ENCODE peak calls at places on chromosomes 12 and 14, in four cellular contexts. A is astrocyte of the spinal cord, N is cardiac muscle cell, P is body of pancreas. E is an unnamed sample.

GRCh38 chr14:53902307-53902706 is 54.3 kb downstream of the BMP4 start:
- DNase-seq in N (no peak), P (no peak), A (no peak), E (no peak)

GRCh38 chr12:56163533-56164344 is 5.6 kb downstream of the MYL6 start:
- DNase-seq in N (peak; percentile 42), P (no peak), A (no peak), E (no peak)

GRCh38 chr14:87712386-87713113 is 280.4 kb downstream of the GALC start:
- DNase-seq in A (no peak), N (no peak), P (no peak), E (no peak)

GRCh38 chr12:121467638-121468403 is 67.9 kb downstream of the RNF34 start:
- DNase-seq in P (peak; percentile 50), A (peak; percentile 19), N (peak; percentile 67), E (peak; percentile 31)

GRCh38 chr12:96516472-96517417 is 27.4 kb downstream of the CFAP54 start:
- DNase-seq in N (peak; percentile 84), A (peak; percentile 87), P (peak; percentile 61), E (peak; percentile 90)

GRCh38 chr12:9344540-9344939 is 136.3 kb upstream of the PZP start:
- DNase-seq in A (no peak), P (no peak), N (no peak), E (peak; percentile 17)

GRCh38 chr14:85447883-85448282 is 82.1 kb upstream of the FLRT2 start:
- DNase-seq in A (no peak), P (no peak), N (no peak), E (no peak)

GRCh38 chr12:2960432-2960956 is 1.3 kb downstream of the TEAD4 start:
- DNase-seq in N (no peak), A (peak; percentile 35), P (no peak), E (peak; percentile 26)

GRCh38 chr14:24634158-24634557 is at the start of gene GZMB:
- DNase-seq in P (no peak), A (no peak), N (no peak), E (no peak)

GRCh38 chr12:10190558-10191388 is 11.9 kb downstream of the TMEM52B start:
- DNase-seq in A (peak; percentile 60), P (peak; percentile 58), N (peak; percentile 56), E (peak; percentile 85)

GRCh38 chr12:115296613-115297012 is 612.6 kb upstream of the TBX3 start:
- DNase-seq in P (no peak), N (no peak), A (no peak), E (no peak)

GRCh38 chr12:127083028-127083949 is 1183.7 kb upstream of the TMEM132C start:
- DNase-seq in P (peak; percentile 13), A (peak; percentile 88), N (peak; percentile 63), E (peak; percentile 87)

GRCh38 chr12:47700263-47700662 is 5.6 kb downstream of the RPAP3 start:
- DNase-seq in P (no peak), A (no peak), N (no peak), E (no peak)

GRCh38 chr14:101857226-101857625 is 95.7 kb downstream of the PPP2R5C start:
- DNase-seq in P (no peak), N (no peak), A (no peak), E (no peak)

GRCh38 chr12:2129076-2129475 is 76.3 kb downstream of the CACNA1C start:
- DNase-seq in A (peak; percentile 39), P (no peak), N (no peak), E (no peak)

GRCh38 chr12:64083285-64084210 is 138.5 kb downstream of the KICS2 start:
- DNase-seq in N (no peak), A (peak; percentile 91), P (peak; percentile 95), E (peak; percentile 96)

GRCh38 chr12:51887476-51888315 is at the start of gene ANKRD33:
- DNase-seq in P (peak; percentile 46), N (peak; percentile 52), A (no peak), E (peak; percentile 45)

GRCh38 chr12:19707948-19708409 is 268.7 kb downstream of the AEBP2 start:
- DNase-seq in P (no peak), N (no peak), A (peak; percentile 38), E (peak; percentile 21)

GRCh38 chr14:76376001-76376404 is at the start of gene ESRRB:
- DNase-seq in P (peak; percentile 22), A (no peak), N (peak; percentile 61), E (peak; percentile 39)

GRCh38 chr12:50222275-50222783 is 55.2 kb upstream of the CERS5 start:
- DNase-seq in N (peak; percentile 67), A (peak; percentile 91), P (peak; percentile 24), E (peak; percentile 96)
- TF ChIP-seq CTCF in N (peak; percentile 55), A (peak; percentile 50), P (no peak), E (peak; percentile 69)

DNA sequence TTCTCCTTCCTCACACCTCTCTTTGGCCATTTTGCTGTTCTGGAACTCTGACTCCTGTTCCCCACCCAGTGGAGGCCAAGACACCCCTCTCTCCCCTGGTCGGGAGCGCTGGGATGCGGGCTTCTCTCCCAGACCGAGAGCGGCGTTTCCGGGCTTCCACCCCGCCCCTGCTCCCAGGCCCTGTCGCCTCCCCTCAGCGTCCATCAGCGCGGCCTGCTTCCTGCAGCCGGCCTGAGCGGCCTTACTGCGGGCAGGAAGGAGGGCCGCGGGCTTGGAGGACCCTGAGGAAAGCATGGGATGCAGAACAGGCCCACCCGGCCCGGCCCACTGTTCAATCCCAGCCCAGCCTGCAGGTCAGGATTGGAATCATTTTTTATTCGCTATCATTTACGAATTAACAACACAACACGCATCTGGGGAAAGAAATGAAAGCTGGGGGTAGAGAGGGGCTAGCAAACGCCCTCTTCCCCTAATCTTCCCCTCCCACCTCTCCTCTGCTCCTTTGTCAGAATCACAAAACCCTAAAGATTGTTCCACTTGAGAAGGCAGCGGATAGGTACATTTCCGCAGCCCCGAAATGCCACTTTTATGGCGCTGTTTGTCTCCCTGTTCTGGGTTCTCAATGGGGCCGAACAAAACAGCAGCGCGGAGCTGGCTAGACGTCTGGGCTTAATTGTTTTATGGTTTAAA is 3.8 kb upstream of the HOXC8 start:
- DNase-seq in P (no peak), N (no peak), A (no peak), E (no peak)
- H3K4me3 ChIP-seq in P (no peak overlapping the region), N (no peak overlapping the region), A (peak overlapping the region; percentile 12), E (no peak overlapping the region)

GRCh38 chr12:22628228-22628627 is 3.3 kb downstream of the ETNK1 start:
- DNase-seq in P (no peak), A (no peak), N (no peak), E (no peak)

GRCh38 chr12:22627351-22627750 is 2.4 kb downstream of the ETNK1 start:
- DNase-seq in N (no peak), P (no peak), A (peak; percentile 5), E (no peak)

GRCh38 chr12:22635812-22636211 is 10.8 kb downstream of the ETNK1 start:
- DNase-seq in N (no peak), P (no peak), A (no peak), E (peak; percentile 51)

GRCh38 chr12:22634883-22635282 is 9.9 kb downstream of the ETNK1 start:
- DNase-seq in N (no peak), P (no peak), A (no peak), E (no peak)

DNA sequence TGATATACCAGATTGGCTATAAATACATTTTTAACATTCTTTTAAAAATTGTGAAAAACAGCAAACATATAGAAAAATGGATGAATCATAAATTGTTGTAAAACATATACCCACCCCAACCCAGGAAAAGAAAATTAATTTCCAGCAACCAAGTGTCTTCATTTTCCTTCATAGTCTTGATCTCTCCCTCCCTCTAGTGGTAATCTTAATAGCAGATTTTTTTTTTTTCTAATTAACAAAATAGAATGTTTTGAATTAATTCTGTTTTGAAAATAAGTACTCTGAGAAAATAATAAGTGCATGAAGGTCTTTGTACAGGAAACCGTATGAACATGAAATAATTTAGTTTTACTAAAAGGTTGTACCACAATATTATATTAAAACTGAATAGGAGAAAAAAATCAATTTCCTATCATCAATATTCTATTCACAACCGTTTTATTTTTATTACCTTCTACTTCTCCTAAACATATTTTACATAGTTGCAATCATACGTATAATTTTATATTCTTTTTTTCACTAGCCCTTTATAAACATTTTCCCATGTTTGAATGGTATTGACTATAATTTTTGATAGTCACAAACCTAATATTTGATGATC is 7.0 kb downstream of the ETNK1 start:
- DNase-seq in A (peak; percentile 22), P (no peak), N (peak; percentile 10), E (peak; percentile 52)
- TF ChIP-seq CTCF in A (peak; percentile 50), P (peak; percentile 59), N (peak; percentile 62), E (peak; percentile 51)

DNA sequence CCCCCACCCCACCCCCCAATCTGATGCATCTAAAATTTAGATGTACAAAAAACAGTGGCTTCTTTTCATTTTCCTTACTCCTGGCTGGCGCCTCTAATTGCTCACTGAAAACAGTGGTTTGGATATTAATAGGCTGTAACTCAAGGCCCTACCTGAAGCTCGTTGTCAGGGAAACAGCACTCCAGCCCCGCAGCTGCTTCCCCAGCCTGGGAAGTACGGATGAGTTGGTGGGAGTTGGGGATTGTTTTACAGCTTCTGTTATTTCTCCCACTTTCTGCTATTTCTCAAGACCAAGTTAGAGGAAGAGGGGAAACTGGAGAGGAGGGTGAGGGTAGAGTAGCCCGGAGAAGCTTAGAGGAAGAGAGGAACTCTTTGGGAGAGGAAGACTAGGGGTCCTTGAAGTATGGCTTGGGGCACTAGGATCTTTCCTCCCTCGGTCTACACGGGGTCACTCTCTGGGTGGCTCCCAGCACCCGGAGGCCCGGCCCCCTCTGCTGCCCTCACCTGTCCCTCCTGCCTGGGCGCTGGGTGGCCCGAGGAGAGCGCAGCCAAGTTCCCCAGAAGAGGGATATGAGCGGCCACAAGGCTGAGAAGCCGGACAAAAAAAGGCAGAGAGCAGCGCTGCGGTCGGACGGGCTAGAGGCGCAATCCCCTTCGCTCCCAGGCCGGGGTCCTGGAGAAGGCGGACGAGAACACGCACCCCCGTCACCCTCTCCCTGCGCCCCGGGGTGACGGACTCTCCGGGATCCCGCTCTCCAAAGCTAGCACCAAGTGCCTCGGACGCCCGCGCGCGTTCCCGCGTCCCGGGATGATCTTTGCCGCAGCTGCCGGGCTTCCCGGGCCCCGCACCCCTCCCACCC is 702 bp downstream of the SPTB start:
- DNase-seq in A (no peak), N (peak; percentile 43), P (peak; percentile 15), E (no peak)
- H3K4me3 ChIP-seq in A (no peak overlapping the region), N (peak overlapping the region; percentile 73), P (peak overlapping the region; percentile 26), E (no peak overlapping the region)

GRCh38 chr12:83823386-83824045 is 1089.1 kb downstream of the SLC6A15 start:
- DNase-seq in A (peak; percentile 10), P (peak; percentile 28), N (peak; percentile 61), E (peak; percentile 45)
- TF ChIP-seq CTCF in A (peak; percentile 28), P (peak; percentile 39), N (peak; percentile 40), E (peak; percentile 61)

DNA sequence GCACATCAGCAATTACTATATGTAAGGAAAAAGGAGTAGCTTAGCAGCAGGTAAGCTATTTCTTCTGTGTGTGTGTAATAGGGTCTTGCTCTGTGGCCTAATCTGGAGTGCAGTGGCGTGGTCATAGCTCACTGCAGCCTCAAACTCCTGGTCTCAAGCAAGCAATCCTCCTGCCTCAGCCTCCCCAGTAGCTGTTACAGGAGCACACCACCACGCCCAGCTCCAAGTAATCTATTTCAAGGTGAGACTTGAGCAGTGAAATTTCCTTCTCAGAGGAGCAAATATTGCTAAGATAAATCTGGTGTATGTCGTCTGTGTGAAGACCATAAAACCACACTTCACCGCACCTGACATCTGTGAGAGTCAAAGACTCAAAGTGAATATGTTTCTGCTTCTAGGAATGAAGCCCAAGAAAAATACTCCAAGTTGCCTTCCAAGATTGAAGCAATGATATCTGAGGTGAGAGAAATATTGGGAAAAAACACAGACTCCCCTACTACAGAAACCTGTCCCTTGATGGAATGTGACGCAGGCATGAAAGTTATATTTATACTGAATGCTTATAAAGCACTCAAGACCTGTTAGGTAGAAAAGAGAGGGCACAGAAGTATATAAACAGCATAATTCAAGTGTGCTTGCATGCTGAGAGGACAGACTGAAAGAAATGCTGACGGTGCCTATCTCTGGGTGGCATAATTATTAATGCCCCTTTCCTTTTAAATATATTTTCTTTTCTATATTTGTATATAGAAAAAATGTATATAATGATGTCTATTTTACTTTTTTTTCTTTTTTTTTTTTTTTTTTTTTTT is 2.5 kb upstream of the SELPLG start:
- DNase-seq in N (no peak), P (no peak), A (no peak), E (no peak)
- H3K4me3 ChIP-seq in N (no peak overlapping the region), P (no peak overlapping the region), A (no peak overlapping the region), E (no peak overlapping the region)

GRCh38 chr12:13028825-13029570 is 15.2 kb upstream of the FAM234B start:
- DNase-seq in A (no peak), P (no peak), N (no peak), E (no peak)
- TF ChIP-seq CTCF in A (no peak), P (no peak), N (no peak), E (no peak)

E was measured in choroid plexus epithelial cell.